ENCODE peak calls at places on chromosomes 12 and 14, in five cellular contexts. L, Q, A, O and J are unnamed samples. For H3K9me3, the result is how much of the 10 kb centered on the place peaks cover.

GRCh38 chr12:81992461-81992860 is 233.3 kb upstream of the PPFIA2 start:
- DNase-seq in O (no peak), Q (no peak), A (no peak), L (no peak), J (no peak)

GRCh38 chr14:92143962-92144361 is 22.2 kb downstream of the CPSF2 start:
- DNase-seq in Q (no peak), L (no peak), A (no peak), O (no peak), J (no peak)

GRCh38 chr14:35806006-35806907 is 2.8 kb downstream of the RALGAPA1 start:
- DNase-seq in A (no peak), O (no peak), Q (no peak), L (no peak), J (no peak)

GRCh38 chr14:73116079-73116665 is 20.1 kb upstream of the PSEN1 start:
- DNase-seq in O (no peak), A (no peak), Q (no peak), L (no peak), J (no peak)

GRCh38 chr14:63499701-63500250 is 43.4 kb downstream of the PPP2R5E start:
- DNase-seq in L (no peak), A (no peak), O (peak), Q (no peak), J (no peak)

GRCh38 chr12:54304187-54304810 is 3.5 kb upstream of the NFE2 start:
- DNase-seq in A (peak), O (no peak), L (no peak), Q (peak), J (peak)

GRCh38 chr12:32603858-32604257 is 75.2 kb upstream of the DNM1L start:
- DNase-seq in L (no peak), O (peak), A (no peak), Q (no peak), J (no peak)

GRCh38 chr12:85979641-85980040 is 105.5 kb downstream of the NTS start:
- DNase-seq in Q (no peak), L (no peak), A (no peak), O (no peak), J (no peak)

GRCh38 chr14:27012641-27013040 is 414.8 kb upstream of the NOVA1 start:
- DNase-seq in A (no peak), Q (no peak), L (no peak), O (no peak), J (no peak)

GRCh38 chr12:131806654-131807053 is 21.5 kb upstream of the MMP17 start:
- DNase-seq in Q (no peak), A (no peak), O (no peak), L (no peak), J (no peak)

GRCh38 chr12:113762155-113762848 is 203.8 kb downstream of the RBM19 start:
- DNase-seq in L (no peak), A (no peak), O (no peak), Q (no peak), J (no peak)

GRCh38 chr14:68947802-68948201 is 31.3 kb downstream of the ACTN1 start:
- DNase-seq in Q (peak), A (peak), O (peak), L (no peak), J (peak)

GRCh38 chr12:28023156-28023887 is 50.8 kb upstream of the PTHLH start:
- DNase-seq in A (no peak), O (peak), Q (no peak), L (no peak), J (no peak)

GRCh38 chr12:19181666-19182426 is 52.3 kb downstream of the PLEKHA5 start:
- DNase-seq in O (no peak), L (no peak), Q (no peak), A (no peak), J (no peak)

GRCh38 chr14:44180975-44181374 is 326.1 kb downstream of the FSCB start:
- DNase-seq in Q (no peak), A (no peak), O (no peak), L (no peak), J (no peak)

GRCh38 chr12:125211464-125211863 is 146.2 kb downstream of the AACS start:
- DNase-seq in Q (no peak), L (no peak), A (no peak), O (no peak), J (peak)

GRCh38 chr14:102819176-102819628 is 42.0 kb downstream of the TRAF3 start:
- DNase-seq in Q (peak), O (no peak), L (no peak), A (no peak), J (no peak)

GRCh38 chr12:53221203-53222076 is 10.6 kb downstream of the RARG start:
- DNase-seq in L (no peak), O (peak), A (peak), Q (peak), J (peak)

GRCh38 chr12:70822431-70822830 is 98.1 kb downstream of the PTPRR start:
- DNase-seq in A (no peak), O (no peak), Q (no peak), L (no peak), J (no peak)

GRCh38 chr14:106556665-106557289 is 1030.4 kb downstream of the TMEM121 start:
- DNase-seq in O (no peak), A (no peak), L (peak), Q (peak), J (peak)

GRCh38 chr12:11863988-11864387 is 206.8 kb upstream of the BCL2L14 start:
- DNase-seq in Q (no peak), L (no peak), A (no peak), O (no peak), J (no peak)

GRCh38 chr12:70854871-70855578 is 65.5 kb downstream of the PTPRR start:
- DNase-seq in L (no peak), A (no peak), Q (no peak), O (no peak), J (no peak)

GRCh38 chr14:105153331-105153731 is 15.2 kb downstream of the JAG2 start:
- DNase-seq in Q (no peak), L (no peak), A (peak), O (no peak), J (peak)

GRCh38 chr12:51639361-51639760 is 48.3 kb downstream of the SCN8A start:
- DNase-seq in L (no peak), O (peak), Q (no peak), A (no peak), J (no peak)

GRCh38 chr12:70011353-70011752 is 186.3 kb downstream of the MYRFL start:
- DNase-seq in O (no peak), A (no peak), L (no peak), Q (no peak), J (no peak)

GRCh38 chr12:47835017-47835830 is 15.5 kb upstream of the HDAC7 start:
- DNase-seq in O (no peak), Q (no peak), A (no peak), L (no peak), J (no peak)

DNA sequence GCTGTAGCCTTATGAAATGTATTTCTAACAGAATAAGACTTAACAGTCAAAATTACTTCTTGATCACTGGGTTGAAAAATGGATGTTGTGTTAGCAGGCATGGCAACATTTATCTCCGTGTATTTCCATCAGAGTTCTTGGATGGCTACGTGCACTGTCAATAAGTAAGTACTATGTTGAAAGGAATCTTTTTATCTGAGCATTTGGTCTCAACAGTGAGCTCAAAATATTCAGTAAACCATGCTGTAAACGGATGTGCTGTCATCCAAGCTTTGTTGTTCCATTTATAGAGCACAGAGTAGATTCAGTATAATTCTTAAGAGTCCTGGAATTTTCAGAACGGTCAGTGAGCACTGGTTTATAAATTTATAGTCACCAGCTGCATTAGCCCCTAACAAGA is 15.5 kb downstream of the SCAF11 start:
- DNase-seq in O (no peak), Q (no peak), A (no peak), L (no peak), J (no peak)
- H3K27ac ChIP-seq in O (no peak), Q (no peak), A (peak), L (no peak), J (no peak)

GRCh38 chr14:90720336-90720735 is 95.9 kb downstream of the TTC7B start:
- DNase-seq in L (no peak), A (no peak), Q (no peak), O (peak), J (no peak)

GRCh38 chr14:90715993-90716392 is 100.2 kb downstream of the TTC7B start:
- DNase-seq in A (no peak), L (no peak), Q (no peak), O (no peak), J (no peak)

GRCh38 chr14:90715495-90715894 is 100.7 kb downstream of the TTC7B start:
- DNase-seq in O (no peak), A (no peak), Q (no peak), L (no peak), J (no peak)

GRCh38 chr14:90720832-90721231 is 95.4 kb downstream of the TTC7B start:
- DNase-seq in A (no peak), L (no peak), O (no peak), Q (no peak), J (no peak)

GRCh38 chr14:90717916-90718315 is 98.3 kb downstream of the TTC7B start:
- DNase-seq in L (no peak), Q (no peak), O (peak), A (no peak), J (no peak)
- H3K9me3 ChIP-seq in L (under half), Q (under half), O (under half), A (under half), J (under half)

DNA sequence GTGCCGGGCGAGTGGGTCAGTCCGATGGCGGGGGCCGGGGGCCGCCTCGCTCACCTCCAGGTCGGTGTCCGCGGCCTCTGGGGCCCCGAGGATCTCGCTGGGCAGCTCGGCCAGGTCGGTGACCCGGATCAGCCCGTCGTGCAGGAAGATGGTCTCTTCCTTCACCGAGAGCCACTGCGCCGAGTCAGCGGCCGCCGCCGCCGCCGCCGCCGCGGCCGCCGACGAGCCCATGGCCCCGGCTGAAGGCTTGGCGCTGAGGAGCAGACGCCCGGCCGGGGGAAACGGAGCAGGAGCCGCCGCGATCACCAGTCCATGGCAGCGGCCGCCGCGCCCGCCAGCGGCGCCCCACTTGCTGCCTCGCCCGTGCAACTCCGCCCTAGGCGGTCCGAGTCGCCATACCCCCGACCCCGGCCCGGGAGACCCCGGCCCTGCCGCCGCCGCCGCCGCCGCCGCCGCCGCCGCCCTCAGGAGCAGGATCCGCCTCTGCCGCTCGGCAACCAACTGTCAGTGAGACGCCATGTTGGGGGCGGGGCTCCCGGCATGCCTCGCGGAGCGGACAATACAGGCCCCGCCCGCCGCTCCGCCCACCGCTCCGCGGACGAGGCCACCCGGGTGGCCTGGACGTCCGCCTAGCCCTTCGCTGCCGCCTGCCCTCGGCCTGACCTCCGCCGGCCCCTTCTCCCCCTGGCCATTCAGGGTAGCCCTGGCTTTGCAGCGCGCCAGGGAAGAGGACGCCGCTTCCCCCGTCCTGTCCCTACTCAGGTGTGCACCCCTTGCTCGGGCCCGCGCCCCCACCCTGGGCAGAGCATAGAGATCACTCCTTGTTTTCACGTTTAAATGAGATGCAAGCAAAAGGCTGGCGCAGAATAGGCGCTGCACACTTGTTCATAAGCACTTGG is at the start of gene HECTD4:
- DNase-seq in O (peak), L (no peak), Q (peak), A (peak), J (peak)
- H3K4me3 ChIP-seq in O (peak), L (peak), Q (peak), A (peak), J (peak)

GRCh38 chr14:67564236-67564635 is 31.1 kb downstream of the PLEKHH1 start:
- DNase-seq in L (no peak), Q (no peak), O (no peak), A (no peak), J (no peak)
- H3K27ac ChIP-seq in L (no peak), Q (no peak), O (no peak), A (no peak), J (no peak)

GRCh38 chr14:97841762-97842161 is 1044.6 kb downstream of the VRK1 start:
- DNase-seq in Q (no peak), A (no peak), O (no peak), L (no peak), J (no peak)
- H3K9me3 ChIP-seq in Q (under half), A (under half), O (under half), L (under half), J (under half)

GRCh38 chr12:49223122-49223521 is 34.2 kb upstream of the TUBA1A start:
- DNase-seq in L (no peak), O (no peak), A (no peak), Q (no peak), J (no peak)
- H3K4me3 ChIP-seq in L (no peak), O (no peak), A (no peak), Q (no peak), J (no peak)

GRCh38 chr12:123670882-123671728 is at the start of gene TCTN2:
- DNase-seq in Q (peak), O (peak), L (peak), A (peak), J (peak)
- H3K27ac ChIP-seq in Q (no peak), O (peak), L (peak), A (peak), J (no peak)